ENCODE peak calls at places on chromosomes 16 and 17, in nine cellular contexts. H is epithelial cell of esophagus; W is H9; B is NCI-H1417; J is HS-5; I is fibroblast of gingiva; F is prostate gland; E is GM04503; K is stimulated activated CD4-positive, alpha-beta T cell treated with anti-CD3 and anti-CD28 coated beads, Interleukin-2, amount 100 ng/mL, for 24 hours. Y is an unnamed sample.

GRCh38 chr17:69417545-69418483 is 3.3 kb downstream of the MAP2K6 start:
- DNase-seq in H (no peak), W (no peak), B (no peak), J (no peak), I (no peak), F (no peak), E (no peak), K (no peak), Y (no peak)

GRCh38 chr16:73405851-73406250 is 357.9 kb upstream of the ZFHX3 start:
- DNase-seq in H (no peak), W (no peak), B (no peak), J (no peak), I (peak; percentile 38), F (no peak), E (peak; percentile 13), K (no peak), Y (no peak)

GRCh38 chr17:35056013-35056412 is 7.5 kb downstream of the RFFL start:
- DNase-seq in H (no peak), W (peak; percentile 44), B (no peak), J (no peak), I (no peak), F (no peak), E (no peak), K (no peak), Y (no peak)

GRCh38 chr17:82978765-82979349 is 100.6 kb upstream of the METRNL start:
- DNase-seq in H (no peak), W (no peak), B (no peak), J (no peak), I (no peak), F (no peak), E (no peak), K (no peak), Y (no peak)

GRCh38 chr16:70646260-70647241 is at the start of gene IL34:
- DNase-seq in H (no peak), W (peak; percentile 26), B (peak; percentile 90), J (no peak), I (no peak), F (no peak), E (no peak), K (no peak), Y (no peak)

GRCh38 chr16:72884037-72884436 is 163.9 kb downstream of the ZFHX3 start:
- DNase-seq in H (peak; percentile 30), W (no peak), B (no peak), J (no peak), I (no peak), F (no peak), E (no peak), K (no peak), Y (no peak)

GRCh38 chr16:84844561-84845495 is 25.0 kb downstream of the CRISPLD2 start:
- DNase-seq in H (no peak), W (peak; percentile 64), B (no peak), J (no peak), I (no peak), F (no peak), E (no peak), K (no peak), Y (no peak)

GRCh38 chr17:58541249-58541648 is 26.8 kb upstream of the MTMR4 start:
- DNase-seq in H (peak; percentile 51), W (peak; percentile 80), B (no peak), J (no peak), I (no peak), F (no peak), E (no peak), K (no peak), Y (no peak)

GRCh38 chr17:83162035-83162745 is 82.8 kb downstream of the METRNL start:
- DNase-seq in H (no peak), W (no peak), B (no peak), J (no peak), I (no peak), F (no peak), E (no peak), K (no peak), Y (no peak)

GRCh38 chr16:86477642-86478041 is 32.7 kb upstream of the FOXF1 start:
- DNase-seq in H (no peak), W (no peak), B (no peak), J (no peak), I (peak; percentile 55), F (no peak), E (no peak), K (no peak), Y (no peak)

GRCh38 chr17:4852504-4853075 is 19.4 kb downstream of the MINK1 start:
- DNase-seq in H (peak; percentile 84), W (no peak), B (no peak), J (no peak), I (no peak), F (no peak), E (no peak), K (no peak), Y (no peak)

GRCh38 chr17:40499551-40500189 is 1.8 kb downstream of the TNS4 start:
- DNase-seq in H (peak; percentile 72), W (peak; percentile 93), B (peak; percentile 5), J (no peak), I (peak; percentile 85), F (peak; percentile 96), E (no peak), K (no peak), Y (peak; percentile 73)

GRCh38 chr17:50304781-50305404 is 30.6 kb downstream of the TMEM92 start:
- DNase-seq in H (no peak), W (no peak), B (no peak), J (no peak), I (peak; percentile 19), F (no peak), E (no peak), K (no peak), Y (no peak)